ENCODE peak calls at places on chromosomes 4 and X, in seven cellular contexts. W is GM06990, G is transverse colon, E is cardiac fibroblast, Y is DND-41, J is lower lobe of right lung, A is AG09309. P is an unnamed sample.

GRCh38 chrX:2262679-2263055 is 238.1 kb downstream of the DHRSX start:
- DNase-seq in W (no peak), G (no peak), E (no peak), Y (no peak), J (no peak), A (no peak), P (no peak)

GRCh38 chr4:128682942-128683666 is 126.4 kb upstream of the JADE1 start:
- DNase-seq in W (no peak), G (no peak), E (no peak), Y (no peak), J (no peak), A (no peak), P (no peak)

GRCh38 chr4:5881340-5881739 is 11.5 kb downstream of the CRMP1 start:
- DNase-seq in W (no peak), G (no peak), E (no peak), Y (no peak), J (no peak), A (no peak), P (no peak)

GRCh38 chrX:119655125-119655524 is 37.8 kb downstream of the SEPTIN6 start:
- DNase-seq in W (no peak), G (no peak), E (peak), Y (no peak), J (no peak), A (peak), P (peak)

GRCh38 chr4:11650801-11651596 is 222.3 kb upstream of the HS3ST1 start:
- DNase-seq in W (no peak), G (no peak), E (peak), Y (no peak), J (no peak), A (no peak), P (peak)

GRCh38 chrX:139559383-139560042 is 29.0 kb downstream of the F9 start:
- DNase-seq in W (peak), G (peak), E (peak), Y (peak), J (no peak), A (peak), P (peak)

GRCh38 chr4:158538176-158538575 is 16.5 kb downstream of the RXFP1 start:
- DNase-seq in W (no peak), G (no peak), E (peak), Y (no peak), J (no peak), A (peak), P (no peak)

GRCh38 chr4:151117371-151117962 is 18.0 kb downstream of the RPS3A start:
- DNase-seq in W (peak), G (peak), E (peak), Y (peak), J (no peak), A (no peak), P (peak)

GRCh38 chrX:11434607-11435006 is 141.4 kb downstream of the AMELX start:
- DNase-seq in W (no peak), G (no peak), E (no peak), Y (no peak), J (no peak), A (no peak), P (peak)

GRCh38 chrX:55127692-55128091 is 38.9 kb downstream of the PAGE2 start:
- DNase-seq in W (no peak), G (no peak), E (peak), Y (no peak), J (no peak), A (no peak), P (peak)

GRCh38 chrX:44698328-44698727 is 145.5 kb upstream of the DUSP21 start:
- DNase-seq in W (no peak), G (no peak), E (no peak), Y (no peak), J (no peak), A (no peak), P (peak)

GRCh38 chrX:3393581-3394111 is 47.2 kb upstream of the MXRA5 start:
- DNase-seq in W (no peak), G (no peak), E (no peak), Y (no peak), J (no peak), A (peak), P (peak)

GRCh38 chrX:39982927-39983326 is 114.8 kb downstream of the BCOR start:
- DNase-seq in W (no peak), G (no peak), E (no peak), Y (no peak), J (peak), A (no peak), P (no peak)

GRCh38 chr4:85544751-85545150 is 69.8 kb downstream of the ARHGAP24 start:
- DNase-seq in W (no peak), G (no peak), E (no peak), Y (no peak), J (no peak), A (no peak), P (no peak)

GRCh38 chr4:83282049-83282535 is 2.5 kb downstream of the COQ2 start:
- DNase-seq in W (no peak), G (peak), E (peak), Y (peak), J (no peak), A (no peak), P (peak)

GRCh38 chr4:81337211-81337610 is 122.2 kb upstream of the PRKG2 start:
- DNase-seq in W (no peak), G (no peak), E (no peak), Y (no peak), J (no peak), A (no peak), P (no peak)

GRCh38 chr4:74394476-74395136 is 29.7 kb downstream of the EREG start:
- DNase-seq in W (no peak), G (peak), E (peak), Y (no peak), J (no peak), A (no peak), P (peak)

GRCh38 chr4:140137654-140138053 is 16.3 kb downstream of the MAML3 start:
- DNase-seq in W (no peak), G (no peak), E (no peak), Y (no peak), J (no peak), A (no peak), P (peak)

GRCh38 chr4:145839151-145839550 is 99.5 kb downstream of the ZNF827 start:
- DNase-seq in W (no peak), G (no peak), E (no peak), Y (no peak), J (no peak), A (no peak), P (peak)

GRCh38 chrX:53321216-53321942 is 40.0 kb upstream of the IQSEC2 start:
- DNase-seq in W (no peak), G (peak), E (no peak), Y (no peak), J (peak), A (no peak), P (no peak)

GRCh38 chr4:98639108-98639507 is 19.3 kb downstream of the TSPAN5 start:
- DNase-seq in W (no peak), G (no peak), E (no peak), Y (no peak), J (no peak), A (no peak), P (no peak)

GRCh38 chrX:24448762-24449161 is 16.3 kb upstream of the PDK3 start:
- DNase-seq in W (no peak), G (no peak), E (no peak), Y (no peak), J (no peak), A (no peak), P (no peak)

GRCh38 chr4:15729910-15730533 is 27.2 kb downstream of the BST1 start:
- DNase-seq in W (no peak), G (no peak), E (peak), Y (peak), J (no peak), A (no peak), P (peak)

GRCh38 chrX:108268434-108269080 is 169.7 kb downstream of the COL4A6 start:
- DNase-seq in W (no peak), G (no peak), E (peak), Y (no peak), J (no peak), A (no peak), P (peak)

GRCh38 chr4:141352775-141353544 is 132.3 kb downstream of the ZNF330 start:
- DNase-seq in W (no peak), G (no peak), E (peak), Y (peak), J (no peak), A (peak), P (peak)

GRCh38 chr4:90476586-90476985 is 349.4 kb downstream of the CCSER1 start:
- DNase-seq in W (no peak), G (no peak), E (no peak), Y (no peak), J (no peak), A (no peak), P (no peak)

GRCh38 chrX:19760841-19761512 is 126.4 kb downstream of the SH3KBP1 start:
- DNase-seq in W (no peak), G (no peak), E (no peak), Y (no peak), J (no peak), A (no peak), P (no peak)

GRCh38 chr4:1731180-1731579 is 9.9 kb downstream of the TACC3 start:
- DNase-seq in W (no peak), G (no peak), E (peak), Y (no peak), J (no peak), A (no peak), P (no peak)

GRCh38 chr4:38466401-38466800 is 197.6 kb upstream of the KLF3 start:
- DNase-seq in W (no peak), G (no peak), E (no peak), Y (no peak), J (no peak), A (no peak), P (no peak)

GRCh38 chr4:130812117-130812765 is 1716.3 kb downstream of the C4orf33 start:
- DNase-seq in W (no peak), G (no peak), E (no peak), Y (no peak), J (no peak), A (no peak), P (no peak)

GRCh38 chr4:2799444-2799911 is 6.6 kb downstream of the SH3BP2 start:
- DNase-seq in W (peak), G (peak), E (no peak), Y (peak), J (peak), A (no peak), P (no peak)

GRCh38 chrX:48904180-48904579 is 6.5 kb downstream of the PQBP1 start:
- DNase-seq in W (no peak), G (no peak), E (no peak), Y (no peak), J (no peak), A (no peak), P (no peak)

GRCh38 chr4:184151988-184152485 is 65.6 kb downstream of the ENPP6 start:
- DNase-seq in W (no peak), G (no peak), E (no peak), Y (no peak), J (no peak), A (no peak), P (no peak)

GRCh38 chr4:165874799-165875371 is 1.8 kb downstream of the TLL1 start:
- DNase-seq in W (peak), G (peak), E (peak), Y (no peak), J (peak), A (no peak), P (no peak)

DNA sequence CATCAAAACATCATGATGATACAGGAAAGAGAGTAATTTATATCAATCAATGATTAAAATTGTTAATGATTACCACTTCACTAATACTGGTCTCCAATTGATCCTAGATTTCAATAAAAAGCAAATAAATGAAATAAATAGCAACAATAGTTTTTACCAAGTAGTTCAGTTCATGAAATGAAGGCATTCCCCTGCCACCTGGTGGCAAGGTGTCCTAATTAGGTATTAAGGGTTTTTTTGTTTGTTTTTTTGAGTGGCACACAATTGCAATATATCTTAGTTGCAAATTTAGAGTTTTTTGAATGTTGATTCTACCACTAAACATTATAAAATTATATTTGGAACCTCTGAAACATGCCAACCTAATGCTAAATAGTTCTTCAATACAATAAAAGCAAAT is 157.4 kb upstream of the PDE5A start:
- DNase-seq in W (no peak), G (peak), E (peak), Y (no peak), J (no peak), A (no peak), P (peak)
- TF ChIP-seq CTCF in W (no peak), G (peak), E (no peak), Y (peak), J (peak), A (peak), P (peak)

DNA sequence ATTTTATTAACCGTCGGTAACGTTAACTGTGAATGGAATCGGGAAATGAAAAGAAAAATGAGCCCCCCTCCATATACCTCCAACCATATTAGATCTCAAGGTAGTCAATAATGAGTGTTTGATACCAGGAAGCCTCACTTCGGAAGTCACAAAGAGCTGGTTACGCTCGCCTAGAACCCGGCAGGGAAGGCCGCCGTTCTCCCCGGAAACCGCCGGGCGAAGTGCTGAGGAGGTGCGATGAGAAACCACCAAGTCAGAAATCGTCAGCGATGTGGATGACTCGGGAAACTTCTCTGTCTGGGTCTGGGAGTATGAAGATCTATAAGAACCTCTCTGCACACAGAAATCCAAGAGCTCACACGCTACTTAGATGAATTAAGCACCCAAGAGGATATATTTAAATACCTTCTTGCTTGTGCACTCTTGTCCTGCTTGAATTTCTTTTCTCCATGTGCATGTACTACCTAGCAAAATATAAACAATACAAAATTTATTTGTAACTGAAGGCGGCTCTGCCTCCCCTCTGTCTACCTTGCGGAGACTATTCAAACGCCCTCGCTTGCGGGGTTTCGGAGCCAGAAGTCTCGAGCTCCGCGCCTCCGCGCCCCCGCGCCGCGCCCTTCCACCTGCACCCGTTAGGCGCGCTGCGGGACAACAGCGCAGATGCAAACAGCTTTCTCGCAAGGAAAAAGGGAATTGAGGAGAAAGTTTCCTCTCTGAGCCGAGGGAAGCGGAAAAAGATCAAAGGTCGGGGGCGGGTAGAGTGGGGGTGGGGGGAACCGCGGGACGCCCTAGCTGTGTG is 17.8 kb downstream of the NKX6-1 start:
- DNase-seq in W (no peak), G (no peak), E (no peak), Y (no peak), J (no peak), A (no peak), P (no peak)
- H3K4me3 ChIP-seq in W (no peak), G (no peak), E (no peak), Y (no peak), J (no peak), A (no peak), P (no peak)

GRCh38 chr4:26490111-26490979 is at the start of gene CCKAR:
- DNase-seq in W (no peak), G (no peak), E (no peak), Y (no peak), J (no peak), A (no peak), P (no peak)

GRCh38 chr4:26493461-26493860 is 3.2 kb upstream of the CCKAR start:
- DNase-seq in W (no peak), G (no peak), E (no peak), Y (no peak), J (no peak), A (no peak), P (no peak)

GRCh38 chr4:26491449-26492170 is 1.3 kb upstream of the CCKAR start:
- DNase-seq in W (no peak), G (no peak), E (no peak), Y (no peak), J (no peak), A (no peak), P (no peak)

GRCh38 chr4:26490980-26491284 is 648 bp upstream of the CCKAR start:
- DNase-seq in W (no peak), G (no peak), E (no peak), Y (no peak), J (no peak), A (no peak), P (no peak)

GRCh38 chr4:26496207-26496783 is 6.0 kb upstream of the CCKAR start:
- DNase-seq in W (no peak), G (no peak), E (no peak), Y (no peak), J (no peak), A (no peak), P (no peak)
- TF ChIP-seq CTCF in W (no peak), G (no peak), E (peak), Y (no peak), J (no peak), A (peak), P (no peak)

DNA sequence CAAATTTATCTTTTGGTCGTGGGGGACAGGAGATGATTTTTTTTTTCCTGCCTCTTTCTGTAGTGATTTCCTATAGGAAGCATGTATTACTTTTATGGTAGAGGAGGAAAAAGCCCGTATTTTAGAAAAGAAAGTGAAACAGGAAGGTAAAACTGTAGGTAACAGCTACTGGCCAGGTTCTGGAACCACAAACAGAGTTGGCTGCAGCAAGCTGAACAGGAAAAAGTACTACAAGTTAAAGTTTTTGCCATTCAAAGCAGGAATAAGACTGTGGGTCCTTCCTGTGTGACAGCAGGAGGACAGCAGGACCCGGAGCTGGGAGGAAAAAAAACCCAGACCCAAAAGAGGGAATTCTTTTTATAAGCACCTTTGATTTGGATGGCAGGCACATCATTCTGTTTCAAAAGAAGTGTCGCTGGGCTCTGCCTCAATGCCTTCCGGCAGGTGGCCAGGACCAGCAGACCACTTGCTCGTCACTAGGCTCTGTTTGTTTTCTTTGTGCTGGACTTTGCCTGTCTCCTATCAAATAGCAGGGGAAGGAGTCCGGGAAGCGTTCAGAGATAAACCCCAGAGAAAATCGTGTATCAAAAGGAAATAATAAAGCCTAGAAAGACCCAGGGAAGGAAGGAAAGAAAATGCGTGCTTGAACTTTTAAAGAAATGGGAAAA is 277.9 kb downstream of the ADGRA3 start:
- DNase-seq in W (no peak), G (peak), E (no peak), Y (no peak), J (no peak), A (no peak), P (no peak)
- H3K4me3 ChIP-seq in W (no peak), G (peak), E (no peak), Y (no peak), J (no peak), A (no peak), P (no peak)

DNA sequence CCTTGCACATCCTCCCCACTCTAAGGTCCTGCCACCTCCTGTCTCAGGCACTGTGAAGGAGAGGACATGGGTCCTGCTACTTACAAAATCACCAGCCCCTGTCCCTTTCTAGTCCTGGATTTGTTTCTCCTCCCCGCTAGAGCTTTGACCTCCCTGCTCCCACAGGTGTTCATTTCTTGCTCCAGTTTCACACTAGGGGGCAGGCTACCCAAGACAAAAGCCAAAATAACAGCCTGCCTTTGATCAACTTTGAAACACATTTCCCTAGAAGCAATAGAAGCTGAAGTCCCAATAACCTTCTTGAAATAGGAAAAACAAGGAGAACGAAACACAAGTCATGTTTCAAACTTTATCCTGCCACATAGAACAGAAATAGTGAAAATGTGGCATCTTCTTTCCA is 164.4 kb downstream of the QDPR start:
- DNase-seq in W (no peak), G (no peak), E (peak), Y (peak), J (no peak), A (no peak), P (peak)
- TF ChIP-seq CTCF in W (peak), G (peak), E (peak), Y (peak), J (peak), A (peak), P (peak)

GRCh38 chr4:13544556-13545393 is 467 bp upstream of the NKX3-2 start:
- DNase-seq in W (no peak), G (peak), E (peak), Y (no peak), J (peak), A (no peak), P (peak)

GRCh38 chr4:13542577-13543042 is 1.7 kb downstream of the NKX3-2 start:
- DNase-seq in W (no peak), G (no peak), E (no peak), Y (no peak), J (no peak), A (no peak), P (no peak)

GRCh38 chr4:13541720-13542576 is 2.4 kb downstream of the NKX3-2 start:
- DNase-seq in W (no peak), G (peak), E (no peak), Y (no peak), J (no peak), A (no peak), P (no peak)

GRCh38 chr4:13543648-13544555 is at the start of gene NKX3-2:
- DNase-seq in W (no peak), G (no peak), E (no peak), Y (no peak), J (no peak), A (no peak), P (no peak)

DNA sequence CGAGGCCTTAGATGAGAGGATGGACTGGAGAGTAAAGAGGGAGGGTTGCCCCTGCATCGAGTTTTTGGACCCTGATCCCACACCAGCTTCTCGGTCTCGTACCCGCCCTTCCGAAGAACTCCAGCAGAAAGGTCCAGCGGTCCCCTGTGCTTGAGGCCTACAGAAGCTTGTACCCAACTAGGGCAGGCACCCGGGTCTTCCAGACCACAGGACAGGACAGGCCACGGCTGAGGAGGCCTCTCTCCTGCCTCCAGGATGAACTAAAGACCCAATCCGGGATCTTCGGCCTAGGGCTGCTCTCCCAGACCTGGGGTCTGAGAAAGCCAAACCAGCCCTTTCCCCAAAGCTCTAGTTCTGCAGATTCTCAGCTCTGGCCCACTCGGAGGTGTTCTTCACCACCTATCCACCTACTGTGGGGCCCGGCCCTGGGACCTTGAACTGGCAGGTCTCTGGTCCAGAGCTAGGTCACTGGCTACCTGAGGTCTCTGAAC is 1.2 kb downstream of the NKX3-2 start:
- DNase-seq in W (no peak), G (no peak), E (no peak), Y (no peak), J (no peak), A (no peak), P (no peak)
- H3K4me3 ChIP-seq in W (no peak), G (peak), E (no peak), Y (no peak), J (no peak), A (no peak), P (peak)